ENCODE peak calls at places on chromosomes 5 and 9, in four cellular contexts. J is HepG2, L is lower lobe of right lung, I is fibroblast of the aortic adventitia. G is an unnamed sample.

GRCh38 chr5:100546041-100546440 is 10.9 kb downstream of the FAM174A start:
- DNase-seq in J (no peak), L (no peak), I (no peak), G (no peak)

GRCh38 chr5:53547226-53547625 is 13.2 kb upstream of the NDUFS4 start:
- DNase-seq in J (no peak), L (no peak), I (no peak), G (no peak)

GRCh38 chr5:172594867-172595466 is 46.1 kb upstream of the NEURL1B start:
- DNase-seq in J (no peak), L (no peak), I (no peak), G (no peak)

GRCh38 chr9:132409828-132410528 is at the start of gene CFAP77:
- DNase-seq in J (peak), L (peak), I (peak), G (peak)

GRCh38 chr9:87080512-87081225 is 133.4 kb upstream of the GAS1 start:
- DNase-seq in J (no peak), L (no peak), I (peak), G (no peak)

GRCh38 chr5:153147891-153148623 is 342.4 kb upstream of the GRIA1 start:
- DNase-seq in J (peak), L (no peak), I (peak), G (peak)

GRCh38 chr9:18320046-18320445 is 153.9 kb upstream of the ADAMTSL1 start:
- DNase-seq in J (no peak), L (no peak), I (peak), G (no peak)

GRCh38 chr9:100099722-100100042 is 639 bp downstream of the INVS start:
- DNase-seq in J (peak), L (peak), I (no peak), G (no peak)

GRCh38 chr5:176862330-176862995 is 36.7 kb downstream of the HK3 start:
- DNase-seq in J (no peak), L (no peak), I (no peak), G (no peak)

GRCh38 chr5:8993031-8993430 is 552.8 kb downstream of the SEMA5A start:
- DNase-seq in J (no peak), L (no peak), I (peak), G (no peak)
- TF ChIP-seq CTCF in J (no peak), L (peak), I (peak), G (peak)

DNA sequence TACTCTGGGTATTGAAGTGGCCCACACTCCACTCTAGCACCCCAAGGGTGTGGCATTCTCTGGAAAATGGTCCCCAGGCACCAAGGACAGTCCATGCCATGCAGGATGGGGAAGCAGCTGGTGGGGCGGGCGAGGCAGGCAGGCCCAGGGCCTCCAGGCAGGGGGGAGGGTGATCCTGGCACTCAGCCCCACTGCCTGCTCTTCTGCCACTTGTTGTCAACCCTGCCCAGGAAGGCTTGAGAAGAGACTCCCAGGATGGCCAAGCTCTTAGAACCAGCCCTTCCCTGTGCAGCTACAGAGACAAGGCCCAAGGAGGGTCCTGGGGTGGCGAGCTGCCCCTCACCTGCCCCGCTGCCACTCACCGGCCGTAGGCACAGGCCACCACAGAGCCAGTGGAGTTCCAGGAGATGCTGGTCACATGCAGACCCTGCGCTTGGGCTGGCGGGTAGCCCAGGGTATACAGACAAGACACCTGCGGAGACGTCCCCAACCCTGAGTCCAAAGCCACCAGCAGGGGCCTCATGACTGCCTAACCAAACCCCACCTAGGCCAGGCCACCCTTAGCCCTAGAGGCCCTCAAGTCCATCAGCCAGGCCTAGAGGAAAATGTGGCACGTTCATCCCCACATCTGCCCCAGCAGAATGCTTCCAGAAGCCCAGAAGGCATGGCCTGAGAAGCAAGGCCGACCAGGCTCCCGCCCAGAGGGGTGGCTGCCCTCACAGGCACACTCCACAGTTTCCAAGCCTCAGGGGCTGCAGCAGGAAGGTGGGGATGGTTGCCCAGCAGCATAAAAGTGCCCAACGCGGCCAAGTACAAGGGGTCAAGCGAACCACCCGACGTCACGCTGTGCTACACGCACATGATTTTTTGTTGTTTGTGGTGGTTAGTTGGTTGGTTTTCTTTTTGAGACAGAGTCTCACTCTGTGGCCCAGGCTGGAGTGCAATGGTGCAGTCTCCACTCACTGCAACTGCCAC is 19.8 kb downstream of the DYNC2I2 start:
- DNase-seq in J (no peak), L (no peak), I (no peak), G (no peak)
- H3K4me3 ChIP-seq in J (peak), L (no peak), I (no peak), G (no peak)

GRCh38 chr9:69122086-69122390 is 52.0 kb upstream of the TJP2 start:
- DNase-seq in J (peak), L (peak), I (peak), G (peak)
- TF ChIP-seq CTCF in J (no peak), L (no peak), I (no peak), G (no peak)

DNA sequence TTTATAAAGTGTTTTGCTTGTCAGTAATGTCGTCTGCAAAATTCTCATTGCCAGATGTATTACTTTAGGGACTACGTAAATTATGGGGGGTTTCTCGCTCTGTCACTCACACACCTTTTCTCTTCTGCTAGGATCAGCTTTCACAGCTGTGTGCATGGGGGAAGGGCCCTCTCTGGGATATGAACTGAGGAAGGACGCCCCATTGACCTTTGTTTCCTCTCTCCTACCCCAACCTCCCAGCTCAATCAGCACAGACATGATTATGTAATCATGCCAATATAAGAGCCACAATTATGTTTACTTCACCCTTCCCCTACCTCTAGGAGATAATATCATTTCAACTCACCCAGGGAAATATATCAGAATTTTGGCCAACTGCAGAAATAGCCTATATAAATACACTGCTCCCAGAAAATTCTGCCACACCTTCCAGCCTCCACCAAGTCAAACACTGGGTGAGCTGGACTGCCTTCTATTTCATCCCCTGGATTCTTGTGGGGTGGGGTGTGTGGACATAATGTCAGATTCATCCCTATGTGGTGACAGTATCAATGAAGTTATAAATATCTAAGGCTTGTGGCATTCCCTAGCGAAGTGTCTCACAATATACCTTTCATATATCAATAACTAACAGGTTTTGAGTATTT is 12.6 kb upstream of the SEMA5A start:
- DNase-seq in J (no peak), L (no peak), I (no peak), G (no peak)
- H3K4me3 ChIP-seq in J (no peak), L (no peak), I (no peak), G (no peak)

GRCh38 chr5:13831236-13831810 is 113.2 kb downstream of the DNAH5 start:
- DNase-seq in J (no peak), L (no peak), I (no peak), G (peak)
- TF ChIP-seq CTCF in J (no peak), L (no peak), I (no peak), G (peak)

GRCh38 chr5:132256086-132256782 is 1.3 kb upstream of the PDLIM4 start:
- DNase-seq in J (no peak), L (no peak), I (no peak), G (no peak)

GRCh38 chr5:132256783-132257130 is 739 bp upstream of the PDLIM4 start:
- DNase-seq in J (no peak), L (no peak), I (no peak), G (no peak)

GRCh38 chr5:132258102-132259060 is 885 bp downstream of the PDLIM4 start:
- DNase-seq in J (no peak), L (no peak), I (peak), G (peak)

GRCh38 chr5:132259061-132259851 is 1.8 kb downstream of the PDLIM4 start:
- DNase-seq in J (no peak), L (no peak), I (peak), G (peak)

DNA sequence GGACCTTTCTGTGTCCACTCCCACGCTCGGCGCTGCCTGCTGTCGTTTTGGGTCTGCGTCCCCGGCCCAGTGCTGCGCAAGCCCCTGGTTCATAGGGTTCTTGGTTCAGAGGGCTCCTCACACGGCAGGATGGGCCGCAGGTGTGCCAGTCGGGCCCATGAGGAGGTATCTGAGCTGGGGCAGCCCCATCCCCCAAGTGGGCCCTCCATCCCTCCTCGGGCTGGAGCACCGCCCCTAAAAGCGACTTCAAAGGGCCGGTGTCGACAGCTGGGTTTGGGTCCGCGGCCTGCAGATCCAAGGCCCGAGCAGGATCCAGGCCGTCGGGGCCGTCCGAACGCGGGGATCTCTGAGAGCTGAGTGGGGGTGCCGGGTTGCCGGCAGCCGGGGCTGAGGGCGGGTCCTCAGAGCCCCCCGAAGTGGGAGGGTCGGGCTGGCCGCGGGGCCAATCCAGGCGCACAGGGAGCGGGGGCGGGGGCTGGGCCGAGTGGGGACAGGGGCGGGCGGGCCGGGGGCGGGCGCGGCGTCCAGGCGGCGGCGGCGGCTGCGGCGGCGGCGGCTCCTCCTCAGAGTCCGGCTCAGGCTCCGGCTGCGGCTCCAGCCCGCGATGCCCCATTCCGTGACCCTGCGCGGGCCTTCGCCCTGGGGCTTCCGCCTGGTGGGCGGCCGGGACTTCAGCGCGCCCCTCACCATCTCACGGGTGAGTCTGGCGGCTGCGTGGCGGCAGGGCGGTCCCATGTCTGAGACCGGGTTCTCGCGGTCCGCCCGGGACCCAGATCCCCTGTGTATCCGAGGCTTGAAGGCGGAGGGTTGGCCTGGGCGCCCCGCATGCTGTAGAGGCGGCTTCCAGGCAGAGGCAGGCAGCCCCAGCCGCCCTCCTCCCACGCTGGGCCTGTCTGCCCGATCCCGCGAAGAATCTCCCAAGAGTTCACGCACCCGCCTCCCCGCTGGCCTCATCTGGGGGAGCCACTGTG is at the start of gene PDLIM4:
- DNase-seq in J (no peak), L (no peak), I (no peak), G (no peak)
- H3K4me3 ChIP-seq in J (peak), L (peak), I (peak), G (peak)

GRCh38 chr5:170216262-170216864 is 16.4 kb upstream of the C5orf58 start:
- DNase-seq in J (peak), L (no peak), I (peak), G (peak)
- TF ChIP-seq CTCF in J (peak), L (peak), I (peak), G (peak)

G was measured in AG10803.